ENCODE peak calls at places on chromosomes 5 and 9, in ten cellular contexts. N is psoas muscle, S is nephron progenitor cell, T is Calu3, U is WTC11, O is HCT116, F is heart right ventricle, L is foreskin keratinocyte, B is glutamatergic neuron, M is OCI-LY7. Y is an unnamed sample.

GRCh38 chr9:38318755-38319495 is 73.6 kb upstream of the ALDH1B1 start:
- DNase-seq in N (no peak), L (peak), T (no peak), U (no peak), S (no peak), O (no peak), M (no peak), B (peak), F (no peak), Y (no peak)

GRCh38 chr5:16135506-16135905 is 44.1 kb downstream of the MARCHF11 start:
- DNase-seq in F (no peak), O (no peak), L (no peak), S (no peak), N (no peak), M (no peak), T (no peak), B (no peak), U (no peak), Y (no peak)

GRCh38 chr5:112338681-112339337 is 80.3 kb downstream of the EPB41L4A start:
- DNase-seq in O (no peak), T (peak), S (no peak), L (no peak), B (no peak), U (no peak), M (no peak), N (no peak), F (no peak), Y (no peak)

GRCh38 chr5:56481147-56481997 is 248.2 kb upstream of the ANKRD55 start:
- DNase-seq in M (peak), F (peak), N (peak), U (peak), L (no peak), B (peak), O (no peak), S (peak), T (no peak), Y (no peak)

GRCh38 chr9:134787601-134788531 is 92.7 kb upstream of the FCN2 start:
- DNase-seq in L (no peak), F (no peak), S (no peak), O (no peak), U (no peak), M (no peak), N (no peak), B (no peak), T (no peak), Y (no peak)

GRCh38 chr5:90015584-90016018 is 394.0 kb downstream of the CETN3 start:
- DNase-seq in S (no peak), U (no peak), T (no peak), O (no peak), F (no peak), B (no peak), L (peak), N (no peak), M (no peak), Y (no peak)

GRCh38 chr5:470961-471749 is 28.2 kb downstream of the EXOC3 start:
- DNase-seq in S (peak), L (no peak), T (no peak), U (peak), N (peak), F (peak), M (no peak), O (no peak), B (peak), Y (no peak)

GRCh38 chr9:80078826-80079225 is 507.1 kb downstream of the TLE4 start:
- DNase-seq in U (no peak), B (no peak), N (no peak), O (no peak), F (no peak), T (no peak), M (no peak), L (no peak), S (no peak), Y (no peak)

GRCh38 chr9:68763104-68763503 is 58.1 kb downstream of the PIP5K1B start:
- DNase-seq in T (no peak), O (no peak), B (no peak), L (no peak), S (no peak), N (no peak), M (no peak), F (no peak), U (no peak), Y (no peak)

GRCh38 chr5:88325868-88326267 is 57.2 kb upstream of the TMEM161B start:
- DNase-seq in L (no peak), U (no peak), B (no peak), O (no peak), T (no peak), S (no peak), N (no peak), F (no peak), M (no peak), Y (no peak)

GRCh38 chr5:26519245-26519644 is 519.1 kb downstream of the CDH9 start:
- DNase-seq in N (no peak), O (no peak), U (no peak), S (no peak), M (no peak), F (no peak), L (no peak), T (no peak), B (no peak), Y (no peak)

GRCh38 chr9:27125936-27126335 is 16.9 kb downstream of the TEK start:
- DNase-seq in T (no peak), F (no peak), L (peak), S (no peak), O (no peak), M (no peak), B (no peak), U (no peak), N (no peak), Y (no peak)

GRCh38 chr9:33924978-33925797 is 108.2 kb downstream of the UBE2R2 start:
- DNase-seq in L (no peak), M (peak), F (no peak), N (no peak), O (peak), T (peak), U (peak), B (peak), S (peak), Y (peak)

GRCh38 chr5:172834570-172835245 is 657 bp downstream of the ERGIC1 start:
- DNase-seq in S (peak), M (peak), F (no peak), U (peak), L (no peak), N (no peak), O (no peak), B (peak), T (peak), Y (peak)

GRCh38 chr5:66002415-66002814 is 76.0 kb downstream of the ERBIN start:
- DNase-seq in B (no peak), M (no peak), T (no peak), L (no peak), O (no peak), N (no peak), F (no peak), U (no peak), S (no peak), Y (no peak)

GRCh38 chr9:87063883-87064282 is 116.6 kb upstream of the GAS1 start:
- DNase-seq in O (no peak), M (no peak), U (no peak), B (no peak), S (no peak), N (no peak), F (no peak), L (no peak), T (no peak), Y (no peak)

GRCh38 chr9:33465096-33465495 is 8.6 kb downstream of the NOL6 start:
- DNase-seq in O (no peak), F (no peak), L (no peak), N (no peak), U (no peak), M (no peak), T (no peak), S (no peak), B (no peak), Y (no peak)

GRCh38 chr5:124839371-124839998 is 93.0 kb upstream of the ZNF608 start:
- DNase-seq in O (no peak), U (no peak), T (no peak), M (no peak), L (no peak), N (no peak), S (no peak), F (no peak), B (no peak), Y (no peak)

GRCh38 chr5:16051246-16051645 is 128.3 kb downstream of the MARCHF11 start:
- DNase-seq in N (no peak), B (no peak), U (no peak), T (no peak), O (no peak), F (no peak), M (no peak), S (no peak), L (peak), Y (no peak)

GRCh38 chr5:159581502-159582249 is 251.4 kb upstream of the IL12B start:
- DNase-seq in T (peak), O (peak), N (no peak), F (no peak), S (no peak), B (no peak), L (peak), U (no peak), M (no peak), Y (no peak)

GRCh38 chr5:15441433-15442182 is 58.4 kb upstream of the FBXL7 start:
- DNase-seq in T (no peak), B (no peak), U (no peak), O (no peak), M (no peak), F (no peak), S (no peak), N (no peak), L (no peak), Y (no peak)

GRCh38 chr9:69898714-69899209 is 78.1 kb downstream of the CFAP95 start:
- DNase-seq in O (peak), L (peak), B (no peak), S (no peak), M (no peak), N (no peak), T (no peak), F (no peak), U (no peak), Y (no peak)

GRCh38 chr9:71202931-71203330 is 81.5 kb upstream of the TRPM3 start:
- DNase-seq in U (no peak), B (no peak), S (no peak), M (no peak), N (no peak), L (no peak), T (no peak), O (no peak), F (no peak), Y (no peak)

GRCh38 chr5:176629317-176629852 is 949 bp downstream of the SNCB start:
- DNase-seq in S (no peak), F (no peak), T (no peak), B (no peak), N (no peak), U (no peak), O (no peak), L (no peak), M (no peak), Y (no peak)

GRCh38 chr5:32143991-32144636 is 30.0 kb downstream of the GOLPH3 start:
- DNase-seq in U (no peak), B (no peak), O (no peak), M (no peak), T (no peak), N (no peak), F (no peak), L (no peak), S (no peak), Y (no peak)

GRCh38 chr5:171562822-171563221 is 143.4 kb downstream of the FGF18 start:
- DNase-seq in F (no peak), B (no peak), T (no peak), U (no peak), L (peak), O (no peak), M (no peak), N (no peak), S (no peak), Y (no peak)

GRCh38 chr5:57195060-57195459 is 21.2 kb downstream of the GPBP1 start:
- DNase-seq in N (no peak), T (no peak), O (no peak), U (no peak), F (no peak), L (no peak), S (no peak), M (no peak), B (no peak), Y (no peak)

DNA sequence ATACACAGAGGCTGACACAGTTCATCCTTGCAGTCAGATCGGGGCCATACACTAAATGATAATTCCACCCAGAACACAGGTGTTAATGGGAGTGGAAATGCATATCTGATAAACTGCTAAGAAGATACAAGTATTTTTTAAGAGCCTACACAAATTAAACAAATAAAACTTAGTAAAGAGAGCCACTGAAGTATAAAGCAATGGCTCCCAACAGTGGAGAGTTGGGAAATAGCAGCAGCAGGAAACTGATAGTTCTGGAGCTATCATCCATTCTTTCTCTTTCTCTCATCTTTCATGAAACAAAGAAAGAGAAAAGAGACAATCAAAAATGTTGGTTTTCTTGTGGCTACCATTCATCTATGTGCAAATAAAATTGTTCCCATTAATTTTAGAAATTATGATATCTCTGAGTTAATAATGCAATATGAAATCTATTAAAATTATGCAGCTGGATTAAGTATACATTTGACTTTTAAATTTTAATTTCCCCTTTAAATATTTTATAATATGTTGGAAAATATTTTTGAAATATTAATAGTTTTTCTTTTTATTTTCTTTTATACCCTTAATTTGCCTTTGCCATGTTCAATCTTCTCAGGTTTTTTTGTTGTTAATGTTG is 120.8 kb downstream of the EMB start:
- DNase-seq in L (no peak), O (peak), F (no peak), T (no peak), S (no peak), B (no peak), M (peak), N (no peak), U (no peak), Y (no peak)
- TF ChIP-seq CTCF in L (peak), O (peak), F (no peak), T (peak), S (no peak), B (no peak), M (peak), N (no peak), U (no peak), Y (no peak)

GRCh38 chr5:161544350-161544765 is 2.2 kb downstream of the GABRB2 start:
- DNase-seq in B (peak), L (no peak), N (no peak), F (no peak), O (peak), S (peak), U (peak), T (peak), M (peak), Y (peak)
- TF ChIP-seq CTCF in B (peak), L (peak), N (peak), F (no peak), O (peak), S (peak), U (peak), T (peak), M (peak), Y (peak)

DNA sequence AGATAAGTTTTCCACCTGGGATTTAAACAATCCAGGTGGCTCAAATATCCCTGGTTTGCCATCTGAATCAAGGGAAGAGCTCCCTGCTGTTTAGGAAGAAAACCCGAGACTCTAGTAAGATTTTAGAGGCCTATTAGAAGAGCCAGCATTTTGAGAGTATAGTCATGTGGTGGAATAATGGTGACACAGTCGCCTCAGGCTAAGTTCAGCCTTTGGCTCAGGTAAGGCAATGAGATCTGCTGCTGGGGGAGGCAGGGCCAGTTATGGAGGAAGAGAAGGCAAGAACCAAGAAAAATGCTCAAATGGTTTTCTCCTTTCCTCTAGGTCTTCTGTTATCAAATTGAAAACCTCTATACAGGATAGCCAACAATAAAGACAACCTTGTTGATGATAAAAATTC is 16.2 kb downstream of the RAD1 start:
- DNase-seq in L (peak), B (no peak), M (no peak), O (no peak), T (no peak), U (no peak), F (no peak), S (no peak), N (no peak), Y (no peak)
- TF ChIP-seq CTCF in L (no peak), B (no peak), M (no peak), O (no peak), T (no peak), U (no peak), F (no peak), S (no peak), N (no peak), Y (no peak)

GRCh38 chr9:99025616-99026270 is 79.2 kb upstream of the TGFBR1 start:
- DNase-seq in L (no peak), S (no peak), N (no peak), F (no peak), T (no peak), B (no peak), M (no peak), O (no peak), U (no peak), Y (no peak)
- TF ChIP-seq CTCF in L (no peak), S (no peak), N (no peak), F (no peak), T (no peak), B (no peak), M (no peak), O (peak), U (no peak), Y (no peak)

GRCh38 chr5:98349251-98349989 is 424.0 kb upstream of the RGMB start:
- DNase-seq in U (no peak), F (no peak), O (peak), N (no peak), B (no peak), L (peak), M (peak), T (no peak), S (no peak), Y (no peak)
- TF ChIP-seq CTCF in U (peak), F (no peak), O (peak), N (no peak), B (peak), L (peak), M (peak), T (no peak), S (peak), Y (peak)

DNA sequence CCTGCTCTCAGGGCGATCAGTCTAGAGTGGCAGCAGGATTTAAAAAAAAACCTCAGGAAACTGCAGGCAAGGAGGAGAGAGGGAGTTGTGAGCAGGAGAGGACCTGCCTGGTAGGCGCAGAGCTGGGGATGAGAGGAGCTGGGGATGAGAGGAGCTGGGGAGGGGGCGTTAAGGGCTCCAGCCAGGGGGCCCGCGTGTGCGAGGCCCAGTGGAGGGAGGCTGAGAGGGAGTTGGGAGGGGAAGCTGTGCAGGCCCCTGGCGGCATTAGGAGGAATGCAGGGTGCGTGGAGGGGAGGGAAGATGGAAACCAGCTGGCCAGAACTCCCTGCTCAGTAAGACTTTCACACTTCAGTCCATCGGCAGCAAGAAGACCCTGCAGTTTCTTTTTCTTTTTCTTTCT is 45.2 kb upstream of the HMCN2 start:
- DNase-seq in T (no peak), B (peak), U (no peak), O (no peak), F (no peak), M (no peak), N (no peak), S (peak), L (no peak), Y (no peak)
- TF ChIP-seq CTCF in T (no peak), B (peak), U (no peak), O (no peak), F (no peak), M (no peak), N (no peak), S (peak), L (no peak), Y (no peak)

GRCh38 chr9:116115731-116116353 is 37.7 kb upstream of the PAPPA start:
- DNase-seq in B (no peak), L (no peak), F (no peak), S (no peak), M (no peak), T (no peak), O (no peak), N (no peak), U (no peak), Y (no peak)

GRCh38 chr9:116116411-116116810 is 37.2 kb upstream of the PAPPA start:
- DNase-seq in M (no peak), S (no peak), N (no peak), F (no peak), O (no peak), B (no peak), U (no peak), T (no peak), L (no peak), Y (no peak)

GRCh38 chr9:116112236-116112635 is 41.4 kb upstream of the PAPPA start:
- DNase-seq in U (no peak), M (peak), N (no peak), L (no peak), F (no peak), O (no peak), T (no peak), B (no peak), S (no peak), Y (no peak)
- TF ChIP-seq CTCF in U (no peak), M (peak), N (peak), L (peak), F (no peak), O (peak), T (no peak), B (peak), S (no peak), Y (peak)

DNA sequence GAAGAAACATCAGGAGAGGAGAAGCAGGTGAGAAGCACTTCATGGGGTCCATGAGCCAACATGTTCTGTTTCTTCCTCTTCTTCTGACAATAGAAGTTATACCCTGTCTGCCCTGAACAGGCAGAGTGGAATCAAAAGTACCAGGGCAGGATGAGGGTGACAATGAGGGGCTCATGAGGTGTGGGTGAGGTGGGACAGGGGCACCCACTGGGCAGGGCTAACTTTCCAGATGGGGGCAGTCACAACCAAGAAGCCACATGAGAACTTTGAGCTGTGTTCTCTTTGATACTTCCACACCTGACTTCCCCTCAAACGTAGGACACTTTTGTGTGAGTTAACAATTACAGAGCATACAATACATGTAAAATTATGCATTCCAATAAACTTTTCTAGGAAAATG is 92.7 kb downstream of the LHFPL2 start:
- DNase-seq in L (no peak), B (no peak), F (no peak), O (no peak), S (no peak), U (no peak), T (no peak), M (peak), N (no peak), Y (no peak)
- TF ChIP-seq CTCF in L (no peak), B (no peak), F (no peak), O (no peak), S (no peak), U (no peak), T (no peak), M (peak), N (no peak), Y (no peak)